ENCODE peak calls at places on chromosomes 6 and 20, in seven cellular contexts. D, N, I, M, Q, Z and J are unnamed samples.

GRCh38 chr6:6993503-6994237 is 114.1 kb upstream of the RREB1 start:
- DNase-seq in D (no peak), N (no peak), I (no peak), M (no peak), Q (no peak), Z (no peak), J (no peak)

GRCh38 chr20:46423882-46424482 is 17.6 kb upstream of the ELMO2 start:
- DNase-seq in D (no peak), N (no peak), I (no peak), M (no peak), Q (no peak), Z (no peak), J (no peak)

GRCh38 chr6:145036236-145036635 is 699.1 kb downstream of the EPM2A start:
- DNase-seq in D (no peak), N (no peak), I (no peak), M (no peak), Q (no peak), Z (no peak), J (no peak)

GRCh38 chr20:3934628-3935027 is 45.4 kb downstream of the PANK2 start:
- DNase-seq in D (no peak), N (peak), I (no peak), M (no peak), Q (no peak), Z (no peak), J (no peak)

GRCh38 chr6:151702851-151703629 is 104.4 kb upstream of the ESR1 start:
- DNase-seq in D (no peak), N (no peak), I (no peak), M (no peak), Q (no peak), Z (no peak), J (no peak)

GRCh38 chr20:7420345-7420744 is 519.9 kb downstream of the HAO1 start:
- DNase-seq in D (no peak), N (no peak), I (no peak), M (no peak), Q (no peak), Z (no peak), J (no peak)

GRCh38 chr20:50625986-50626677 is 65.2 kb downstream of the RIPOR3 start:
- DNase-seq in D (peak), N (peak), I (no peak), M (peak), Q (no peak), Z (peak), J (peak)

GRCh38 chr6:87164506-87164905 is 9.1 kb downstream of the ZNF292 start:
- DNase-seq in D (no peak), N (no peak), I (no peak), M (no peak), Q (no peak), Z (no peak), J (no peak)

GRCh38 chr20:63130654-63131577 is 85.0 kb downstream of the YTHDF1 start:
- DNase-seq in D (no peak), N (no peak), I (no peak), M (peak), Q (no peak), Z (no peak), J (no peak)

GRCh38 chr20:34249291-34249690 is 8.1 kb downstream of the ASIP start:
- DNase-seq in D (no peak), N (no peak), I (no peak), M (no peak), Q (no peak), Z (no peak), J (no peak)

GRCh38 chr6:24775520-24776058 is 852 bp downstream of the GMNN start:
- DNase-seq in D (no peak), N (no peak), I (no peak), M (no peak), Q (peak), Z (no peak), J (no peak)

GRCh38 chr20:2658414-2659354 is 5.3 kb downstream of the IDH3B start:
- DNase-seq in D (no peak), N (no peak), I (no peak), M (no peak), Q (no peak), Z (peak), J (no peak)

GRCh38 chr6:96089173-96089572 is 73.4 kb downstream of the FUT9 start:
- DNase-seq in D (no peak), N (no peak), I (no peak), M (no peak), Q (no peak), Z (no peak), J (no peak)

GRCh38 chr6:26556263-26557070 is 18.3 kb downstream of the HMGN4 start:
- DNase-seq in D (no peak), N (peak), I (no peak), M (peak), Q (no peak), Z (peak), J (peak)

GRCh38 chr6:12592634-12593033 is 123.9 kb upstream of the PHACTR1 start:
- DNase-seq in D (no peak), N (no peak), I (no peak), M (no peak), Q (peak), Z (peak), J (no peak)

GRCh38 chr20:19746396-19746795 is 11.7 kb upstream of the RIN2 start:
- DNase-seq in D (no peak), N (no peak), I (no peak), M (no peak), Q (no peak), Z (no peak), J (no peak)

GRCh38 chr6:122665929-122666328 is 55.7 kb downstream of the PKIB start:
- DNase-seq in D (no peak), N (no peak), I (no peak), M (no peak), Q (no peak), Z (no peak), J (no peak)

GRCh38 chr20:51442602-51443001 is 99.9 kb downstream of the NFATC2 start:
- DNase-seq in D (no peak), N (no peak), I (no peak), M (no peak), Q (no peak), Z (no peak), J (no peak)

GRCh38 chr20:3414122-3414521 is 6.7 kb upstream of the DNAAF9 start:
- DNase-seq in D (no peak), N (no peak), I (no peak), M (no peak), Q (no peak), Z (no peak), J (no peak)

GRCh38 chr20:35662541-35662940 is 2.2 kb downstream of the CPNE1 start:
- DNase-seq in D (no peak), N (no peak), I (no peak), M (no peak), Q (no peak), Z (no peak), J (no peak)

GRCh38 chr20:35665949-35666288 is 1.2 kb upstream of the CPNE1 start:
- DNase-seq in D (no peak), N (no peak), I (no peak), M (no peak), Q (no peak), Z (no peak), J (no peak)

GRCh38 chr20:35663516-35663812 is 1.2 kb downstream of the CPNE1 start:
- DNase-seq in D (no peak), N (no peak), I (no peak), M (no peak), Q (no peak), Z (no peak), J (no peak)

GRCh38 chr20:35664544-35665206 is at the start of the genes CPNE1 and RBM12:
- DNase-seq in D (peak), N (peak), I (peak), M (peak), Q (peak), Z (peak), J (peak)

GRCh38 chr20:35663813-35664543 is 722 bp downstream of the CPNE1 start:
- DNase-seq in D (peak), N (peak), I (peak), M (no peak), Q (peak), Z (peak), J (peak)
- TF ChIP-seq POLR2A in D (no peak), N (no peak), I (no peak), M (no peak), Q (no peak), Z (peak), J (no peak)

DNA sequence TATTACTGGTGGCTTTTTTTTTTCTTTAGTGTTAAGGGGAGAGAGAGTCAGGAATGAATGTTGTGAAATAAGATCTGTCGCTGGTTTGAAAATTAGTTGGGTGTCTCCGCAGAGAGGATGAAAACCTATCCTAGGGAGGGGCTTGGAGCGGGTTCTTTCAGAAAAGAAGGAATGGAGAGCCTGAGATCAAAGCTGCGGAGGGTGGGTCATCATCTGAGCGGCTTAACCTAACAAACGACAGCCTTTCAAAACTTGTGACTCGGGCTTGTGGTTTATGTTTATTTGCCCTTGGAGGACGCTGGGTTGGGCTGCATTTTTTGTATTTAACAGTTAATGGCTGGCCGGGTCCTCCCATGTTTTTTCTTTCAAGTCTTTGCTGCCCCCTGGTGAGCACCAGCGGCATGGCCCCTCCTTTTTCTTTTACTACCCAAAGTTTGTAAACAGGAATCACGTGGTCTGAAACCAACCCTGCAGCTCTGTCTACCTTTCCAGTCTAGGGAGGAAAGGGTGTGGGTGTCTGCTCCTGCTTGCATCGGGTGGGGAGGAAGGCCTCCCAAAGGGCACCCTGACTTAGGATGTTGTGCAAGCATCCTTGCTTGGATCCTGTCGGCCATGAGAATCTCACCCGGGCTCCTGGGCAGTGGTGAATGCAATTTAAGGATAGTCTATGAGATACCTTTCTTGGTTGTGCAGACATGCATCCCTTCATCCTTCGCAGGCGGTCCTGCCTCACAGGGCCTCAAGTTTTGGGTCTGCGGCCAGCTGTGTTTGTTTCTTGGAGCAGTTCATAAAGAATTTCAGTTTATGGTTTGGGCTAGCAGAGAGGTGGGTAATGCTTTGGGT is 2.2 kb downstream of the PIM1 start:
- DNase-seq in D (peak), N (peak), I (peak), M (peak), Q (peak), Z (peak), J (peak)
- TF ChIP-seq POLR2A in D (peak), N (peak), I (peak), M (no peak), Q (no peak), Z (no peak), J (no peak)

GRCh38 chr20:48672324-48672723 is 155.5 kb downstream of the PREX1 start:
- DNase-seq in D (no peak), N (no peak), I (no peak), M (no peak), Q (no peak), Z (no peak), J (no peak)
- TF ChIP-seq POLR2A in D (no peak), N (no peak), I (no peak), M (no peak), Q (no peak), Z (no peak), J (no peak)

DNA sequence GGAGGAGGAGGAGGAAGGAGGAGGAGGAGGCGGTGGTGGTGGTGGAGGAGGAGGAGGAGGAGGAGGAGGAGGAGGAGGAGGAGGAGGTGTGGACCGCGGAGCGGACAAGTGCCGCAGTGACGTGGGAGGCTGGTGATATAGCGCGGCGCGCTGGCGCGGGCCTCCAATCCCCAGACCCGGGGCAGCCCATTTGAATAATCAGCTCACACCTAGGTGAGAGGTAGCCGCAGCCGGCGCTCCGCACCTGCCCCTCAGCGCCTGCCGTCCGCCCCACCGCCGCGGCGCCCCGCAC is 204 bp upstream of the FOXA2 start:
- DNase-seq in D (peak), N (no peak), I (no peak), M (no peak), Q (no peak), Z (peak), J (no peak)
- TF ChIP-seq POLR2A in D (no peak), N (no peak), I (no peak), M (no peak), Q (no peak), Z (peak), J (no peak)